ENCODE peak calls at places on chromosomes 11 and 22, in five cellular contexts. One of them, this sample, is unnamed.

GRCh38 chr11:48052183-48053040 is 72.1 kb downstream of the PTPRJ start:
- DNase-seq in neural progenitor cell: peak; percentile 24
- DNase-seq in hepatocyte: peak; percentile 61
- DNase-seq in kidney: peak; percentile 92
- DNase-seq in mucosa of descending colon: no peak
- DNase-seq in this sample: no peak

GRCh38 chr11:15418887-15419286 is 304.2 kb downstream of the INSC start:
- DNase-seq in neural progenitor cell: no peak
- DNase-seq in hepatocyte: no peak
- DNase-seq in kidney: no peak
- DNase-seq in mucosa of descending colon: no peak
- DNase-seq in this sample: no peak

GRCh38 chr11:110093407-110094297 is 460 bp downstream of the ZC3H12C start:
- DNase-seq in neural progenitor cell: peak; percentile 67
- DNase-seq in hepatocyte: peak; percentile 77
- DNase-seq in kidney: peak; percentile 88
- DNase-seq in mucosa of descending colon: peak; percentile 68
- DNase-seq in this sample: peak; percentile 87

GRCh38 chr11:9861860-9862725 is 198.2 kb downstream of the SWAP70 start:
- DNase-seq in neural progenitor cell: peak; percentile 83
- DNase-seq in hepatocyte: peak; percentile 68
- DNase-seq in kidney: no peak
- DNase-seq in mucosa of descending colon: no peak
- DNase-seq in this sample: no peak

GRCh38 chr11:96213500-96213899 is 129.5 kb downstream of the MAML2 start:
- DNase-seq in neural progenitor cell: no peak
- DNase-seq in hepatocyte: no peak
- DNase-seq in kidney: no peak
- DNase-seq in mucosa of descending colon: no peak
- DNase-seq in this sample: no peak

GRCh38 chr11:66864172-66864901 is 7.5 kb downstream of the LRFN4 start:
- DNase-seq in neural progenitor cell: no peak
- DNase-seq in hepatocyte: no peak
- DNase-seq in kidney: peak; percentile 69
- DNase-seq in mucosa of descending colon: peak; percentile 89
- DNase-seq in this sample: no peak

GRCh38 chr11:60771146-60771545 is 14.0 kb upstream of the MS4A10 start:
- DNase-seq in neural progenitor cell: no peak
- DNase-seq in hepatocyte: no peak
- DNase-seq in kidney: peak; percentile 17
- DNase-seq in mucosa of descending colon: peak; percentile 29
- DNase-seq in this sample: peak; percentile 72

GRCh38 chr22:46145896-46146295 is 4.4 kb upstream of the PPARA start:
- DNase-seq in neural progenitor cell: no peak
- DNase-seq in hepatocyte: no peak
- DNase-seq in kidney: peak; percentile 27
- DNase-seq in mucosa of descending colon: no peak
- DNase-seq in this sample: no peak

GRCh38 chr22:50114221-50114981 is 24.6 kb downstream of the MOV10L1 start:
- DNase-seq in neural progenitor cell: peak; percentile 21
- DNase-seq in hepatocyte: peak; percentile 46
- DNase-seq in kidney: no peak
- DNase-seq in mucosa of descending colon: no peak
- DNase-seq in this sample: no peak

GRCh38 chr11:62144641-62145255 is 20.9 kb downstream of the INCENP start:
- DNase-seq in neural progenitor cell: no peak
- DNase-seq in hepatocyte: no peak
- DNase-seq in kidney: no peak
- DNase-seq in mucosa of descending colon: no peak
- DNase-seq in this sample: peak; percentile 81

GRCh38 chr11:106421673-106422292 is 344.3 kb downstream of the AASDHPPT start:
- DNase-seq in neural progenitor cell: peak; percentile 40
- DNase-seq in hepatocyte: no peak
- DNase-seq in kidney: no peak
- DNase-seq in mucosa of descending colon: no peak
- DNase-seq in this sample: no peak

GRCh38 chr22:20551805-20552449 is 44.5 kb downstream of the MED15 start:
- DNase-seq in neural progenitor cell: no peak
- DNase-seq in hepatocyte: no peak
- DNase-seq in kidney: no peak
- DNase-seq in mucosa of descending colon: no peak
- DNase-seq in this sample: peak; percentile 55

GRCh38 chr22:46596032-46596441 is 24.1 kb upstream of the GRAMD4 start:
- DNase-seq in neural progenitor cell: peak; percentile 1
- DNase-seq in hepatocyte: peak; percentile 2
- DNase-seq in kidney: peak; percentile 93
- DNase-seq in mucosa of descending colon: no peak
- DNase-seq in this sample: no peak

GRCh38 chr22:20613301-20613700 is 105.9 kb downstream of the MED15 start:
- DNase-seq in neural progenitor cell: no peak
- DNase-seq in hepatocyte: no peak
- DNase-seq in kidney: no peak
- DNase-seq in mucosa of descending colon: no peak
- DNase-seq in this sample: no peak

GRCh38 chr22:19035474-19036228 is 86.6 kb downstream of the DGCR2 start:
- DNase-seq in neural progenitor cell: peak; percentile 81
- DNase-seq in hepatocyte: no peak
- DNase-seq in kidney: peak; percentile 68
- DNase-seq in mucosa of descending colon: no peak
- DNase-seq in this sample: no peak
- TF ChIP-seq CTCF in neural progenitor cell: peak; percentile 44
- TF ChIP-seq CTCF in hepatocyte: no peak
- TF ChIP-seq CTCF in kidney: no peak
- TF ChIP-seq CTCF in mucosa of descending colon: no peak
- TF ChIP-seq CTCF in this sample: no peak

GRCh38 chr11:32288276-32288675 is 147.1 kb downstream of the WT1 start:
- DNase-seq in neural progenitor cell: peak; percentile 21
- DNase-seq in hepatocyte: no peak
- DNase-seq in kidney: no peak
- DNase-seq in mucosa of descending colon: no peak
- DNase-seq in this sample: no peak
- TF ChIP-seq CTCF in neural progenitor cell: peak; percentile 47
- TF ChIP-seq CTCF in hepatocyte: no peak
- TF ChIP-seq CTCF in kidney: no peak
- TF ChIP-seq CTCF in mucosa of descending colon: no peak
- TF ChIP-seq CTCF in this sample: peak; percentile 10

GRCh38 chr11:11697796-11698195 is 76.0 kb upstream of the GALNT18 start:
- DNase-seq in neural progenitor cell: no peak
- DNase-seq in hepatocyte: no peak
- DNase-seq in kidney: no peak
- DNase-seq in mucosa of descending colon: no peak
- DNase-seq in this sample: no peak

GRCh38 chr11:11706022-11706421 is 84.2 kb upstream of the GALNT18 start:
- DNase-seq in neural progenitor cell: no peak
- DNase-seq in hepatocyte: no peak
- DNase-seq in kidney: no peak
- DNase-seq in mucosa of descending colon: no peak
- DNase-seq in this sample: no peak

GRCh38 chr11:11703885-11704284 is 82.1 kb upstream of the GALNT18 start:
- DNase-seq in neural progenitor cell: no peak
- DNase-seq in hepatocyte: no peak
- DNase-seq in kidney: no peak
- DNase-seq in mucosa of descending colon: no peak
- DNase-seq in this sample: no peak

DNA sequence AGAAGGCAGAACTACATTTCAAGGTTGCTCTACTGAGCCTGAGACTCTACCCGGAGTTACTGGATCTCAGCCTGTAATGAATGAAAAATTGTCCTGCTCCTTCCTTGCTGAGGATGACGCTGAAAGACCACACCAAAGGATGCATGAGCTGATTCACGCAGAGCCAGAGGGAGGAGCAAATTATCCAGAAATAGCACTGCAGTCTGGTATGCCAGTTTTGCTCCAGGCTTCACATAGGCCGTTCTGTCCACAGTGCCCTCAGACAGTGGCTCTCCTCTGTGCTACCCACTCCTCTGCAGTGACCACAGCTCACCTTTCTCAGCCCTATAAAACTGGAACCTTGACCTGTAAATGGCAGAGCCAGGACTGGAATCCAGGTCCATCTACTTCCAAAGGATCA is 79.3 kb upstream of the GALNT18 start:
- DNase-seq in neural progenitor cell: no peak
- DNase-seq in hepatocyte: no peak
- DNase-seq in kidney: no peak
- DNase-seq in mucosa of descending colon: no peak
- DNase-seq in this sample: no peak
- TF ChIP-seq CTCF in neural progenitor cell: no peak
- TF ChIP-seq CTCF in hepatocyte: no peak
- TF ChIP-seq CTCF in kidney: no peak
- TF ChIP-seq CTCF in mucosa of descending colon: no peak
- TF ChIP-seq CTCF in this sample: peak; percentile 42

GRCh38 chr11:107741044-107741823 is 29.4 kb upstream of the SLN start:
- DNase-seq in neural progenitor cell: peak; percentile 46
- DNase-seq in hepatocyte: peak; percentile 25
- DNase-seq in kidney: no peak
- DNase-seq in mucosa of descending colon: no peak
- DNase-seq in this sample: no peak
- TF ChIP-seq CTCF in neural progenitor cell: peak; percentile 68
- TF ChIP-seq CTCF in hepatocyte: peak; percentile 52
- TF ChIP-seq CTCF in kidney: peak; percentile 43
- TF ChIP-seq CTCF in mucosa of descending colon: peak; percentile 28
- TF ChIP-seq CTCF in this sample: peak; percentile 73

GRCh38 chr11:24496728-24497396 is at the start of gene LUZP2:
- DNase-seq in neural progenitor cell: peak; percentile 88
- DNase-seq in hepatocyte: peak; percentile 79
- DNase-seq in kidney: peak; percentile 49
- DNase-seq in mucosa of descending colon: no peak
- DNase-seq in this sample: peak; percentile 83
- TF ChIP-seq CTCF in neural progenitor cell: peak; percentile 37
- TF ChIP-seq CTCF in hepatocyte: peak; percentile 34
- TF ChIP-seq CTCF in kidney: no peak
- TF ChIP-seq CTCF in mucosa of descending colon: no peak
- TF ChIP-seq CTCF in this sample: peak; percentile 64

DNA sequence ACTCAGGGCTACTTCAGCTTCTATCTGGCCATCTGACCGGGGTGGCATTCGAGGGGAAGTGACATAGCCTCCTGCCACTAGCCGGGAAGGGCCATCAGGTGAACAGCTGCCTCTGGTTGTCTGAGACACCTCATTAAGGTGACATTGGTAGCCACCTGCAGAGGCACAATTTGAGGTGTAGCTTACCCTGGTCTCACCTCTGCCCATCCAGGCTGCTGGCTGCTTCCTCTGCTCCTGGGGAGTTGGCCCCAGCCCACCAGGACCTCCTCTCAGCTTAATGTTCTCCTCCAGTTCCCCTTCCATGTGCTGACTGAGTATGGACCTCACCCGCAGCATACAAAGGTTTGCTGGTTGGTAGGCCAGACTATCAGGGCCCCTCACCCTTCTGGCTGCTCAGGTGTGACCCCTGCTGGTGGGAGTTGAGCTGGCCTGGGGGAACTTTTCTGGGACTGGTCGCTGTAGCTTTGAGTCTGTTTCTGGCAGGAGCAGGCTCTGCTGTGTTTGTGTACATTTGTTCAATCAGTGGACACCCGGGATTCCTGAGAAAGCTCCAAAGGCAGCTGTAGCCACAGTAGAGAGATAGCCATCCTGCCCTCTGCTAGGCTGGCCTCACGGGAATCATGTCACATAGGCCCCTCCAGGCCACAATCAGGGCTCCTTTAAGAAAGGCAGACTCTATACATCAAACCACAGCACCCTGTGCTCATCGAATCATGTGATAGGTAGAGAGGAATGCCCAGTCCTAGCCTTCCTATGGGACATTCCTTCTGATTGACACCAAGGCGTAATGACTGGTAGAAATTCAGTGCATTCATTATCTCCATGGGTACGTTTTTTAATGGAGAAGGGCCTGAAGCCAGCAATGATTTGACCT is 295.1 kb upstream of the PLET1 start:
- DNase-seq in neural progenitor cell: peak; percentile 75
- DNase-seq in hepatocyte: peak; percentile 76
- DNase-seq in kidney: no peak
- DNase-seq in mucosa of descending colon: peak; percentile 45
- DNase-seq in this sample: no peak
- TF ChIP-seq CTCF in neural progenitor cell: peak; percentile 85
- TF ChIP-seq CTCF in hepatocyte: peak; percentile 71
- TF ChIP-seq CTCF in kidney: peak; percentile 55
- TF ChIP-seq CTCF in mucosa of descending colon: peak; percentile 35
- TF ChIP-seq CTCF in this sample: peak; percentile 74

GRCh38 chr11:94968334-94968958 is 4.9 kb downstream of the CWC15 start:
- DNase-seq in neural progenitor cell: no peak
- DNase-seq in hepatocyte: peak; percentile 17
- DNase-seq in kidney: no peak
- DNase-seq in mucosa of descending colon: no peak
- DNase-seq in this sample: no peak
- TF ChIP-seq CTCF in neural progenitor cell: peak; percentile 61
- TF ChIP-seq CTCF in hepatocyte: peak; percentile 64
- TF ChIP-seq CTCF in kidney: peak; percentile 27
- TF ChIP-seq CTCF in mucosa of descending colon: no peak
- TF ChIP-seq CTCF in this sample: peak; percentile 88